ENCODE peak calls at places on chromosomes 4 and X, in five cellular contexts. L is activated CD8-positive, alpha-beta T cell treated with anti-CD3 and anti-CD28 coated beads for 36 hours; Z is nephron progenitor cell; I is Calu3; T is hepatocyte. U is an unnamed sample.

GRCh38 chr4:81606166-81606565 is 134.5 kb upstream of the RASGEF1B start:
- DNase-seq in I (no peak), T (no peak), Z (no peak), L (no peak), U (no peak)

GRCh38 chr4:2332976-2333319 is 71.0 kb upstream of the MXD4 start:
- DNase-seq in T (peak), Z (no peak), L (no peak), I (no peak), U (no peak)

GRCh38 chr4:185839204-185839712 is 27.3 kb upstream of the SORBS2 start:
- DNase-seq in Z (peak), T (peak), L (no peak), I (peak), U (no peak)

GRCh38 chr4:74038161-74039064 is at the start of gene CXCL3:
- DNase-seq in T (peak), I (peak), L (peak), Z (peak), U (peak)

GRCh38 chrX:83916525-83916924 is 55.6 kb downstream of the CYLC1 start:
- DNase-seq in L (peak), T (peak), Z (peak), I (no peak), U (peak)

GRCh38 chr4:152937535-152938236 is 1.6 kb downstream of the FHDC1 start:
- DNase-seq in I (peak), Z (peak), L (peak), T (peak), U (peak)

GRCh38 chr4:1711055-1711905 is 839 bp downstream of the SLBP start:
- DNase-seq in Z (no peak), L (peak), T (peak), I (no peak), U (peak)

GRCh38 chrX:148536961-148537360 is 36.5 kb downstream of the AFF2 start:
- DNase-seq in T (no peak), Z (no peak), I (no peak), L (no peak), U (no peak)

GRCh38 chr4:26220704-26221103 is 100.1 kb upstream of the RBPJ start:
- DNase-seq in T (no peak), Z (no peak), L (no peak), I (peak), U (no peak)

GRCh38 chr4:15771419-15772058 is 6.6 kb upstream of the CD38 start:
- DNase-seq in I (no peak), Z (no peak), L (peak), T (no peak), U (no peak)

GRCh38 chrX:153469811-153470410 is 465 bp downstream of the HAUS7 start:
- DNase-seq in I (peak), Z (peak), T (peak), L (peak), U (no peak)

GRCh38 chr4:147957446-147957845 is 225.6 kb downstream of the ARHGAP10 start:
- DNase-seq in Z (no peak), L (no peak), T (no peak), I (no peak), U (no peak)

GRCh38 chr4:147822128-147822527 is 90.2 kb downstream of the ARHGAP10 start:
- DNase-seq in I (peak), L (no peak), Z (no peak), T (peak), U (no peak)

GRCh38 chr4:288891-289290 is 16.4 kb downstream of the ZNF732 start:
- DNase-seq in T (no peak), L (no peak), Z (no peak), I (no peak), U (no peak)

GRCh38 chr4:13627185-13627605 is 330 bp downstream of the BOD1L1 start:
- DNase-seq in T (no peak), I (no peak), L (peak), Z (peak), U (no peak)

GRCh38 chr4:102757681-102758080 is 3.1 kb downstream of the MANBA start:
- DNase-seq in L (no peak), I (peak), T (peak), Z (no peak), U (no peak)

GRCh38 chr4:4574792-4575191 is 32.9 kb upstream of the STX18 start:
- DNase-seq in I (peak), Z (peak), L (peak), T (peak), U (no peak)

GRCh38 chr4:77175201-77175610 is 18.2 kb downstream of the CCNG2 start:
- DNase-seq in Z (no peak), L (no peak), T (no peak), I (no peak), U (no peak)

GRCh38 chrX:30781711-30782444 is 107.2 kb downstream of the TAB3 start:
- DNase-seq in T (no peak), L (no peak), I (no peak), Z (no peak), U (no peak)

GRCh38 chrX:72131317-72132294 is at the start of gene RTL5:
- DNase-seq in T (peak), I (peak), Z (peak), L (peak), U (peak)

GRCh38 chr4:109751852-109752251 is 22.0 kb upstream of the PLA2G12A start:
- DNase-seq in I (no peak), T (no peak), Z (no peak), L (no peak), U (no peak)

GRCh38 chr4:123777297-123777859 is 380.8 kb downstream of the SPRY1 start:
- DNase-seq in I (no peak), Z (no peak), L (no peak), T (no peak), U (no peak)

GRCh38 chr4:146495277-146495676 is 26.5 kb downstream of the SLC10A7 start:
- DNase-seq in I (no peak), L (no peak), Z (no peak), T (no peak), U (no peak)

GRCh38 chrX:91434351-91435168 is at the start of gene PABPC5:
- DNase-seq in Z (peak), L (no peak), I (no peak), T (peak), U (no peak)

GRCh38 chr4:47490550-47490949 is 5.5 kb downstream of the ATP10D start:
- DNase-seq in L (peak), T (peak), I (no peak), Z (no peak), U (no peak)

GRCh38 chr4:101271516-101271915 is 75.8 kb downstream of the PPP3CA start:
- DNase-seq in Z (no peak), L (no peak), I (no peak), T (no peak), U (no peak)

GRCh38 chr4:8780086-8780485 is 91.6 kb downstream of the HMX1 start:
- DNase-seq in L (no peak), I (no peak), T (no peak), Z (no peak), U (no peak)

GRCh38 chr4:67101612-67102011 is 443.7 kb downstream of the CENPC start:
- DNase-seq in T (no peak), Z (no peak), L (no peak), I (no peak), U (no peak)

GRCh38 chrX:23035493-23035892 is 35.7 kb downstream of the DDX53 start:
- DNase-seq in Z (no peak), I (no peak), T (no peak), L (no peak), U (no peak)

GRCh38 chr4:115233600-115233999 is 120.2 kb upstream of the NDST4 start:
- DNase-seq in T (no peak), I (no peak), L (no peak), Z (no peak), U (no peak)

GRCh38 chr4:38818441-38818976 is 13.9 kb upstream of the TLR1 start:
- DNase-seq in T (peak), L (no peak), Z (no peak), I (peak), U (peak)

GRCh38 chrX:41481264-41482109 is 34.3 kb downstream of the NYX start:
- DNase-seq in L (peak), Z (no peak), I (no peak), T (no peak), U (peak)

GRCh38 chr4:186688150-186688943 is 35.3 kb downstream of the FAT1 start:
- DNase-seq in T (no peak), L (no peak), I (no peak), Z (no peak), U (no peak)

GRCh38 chrX:152445926-152446325 is 5.2 kb downstream of the GABRA3 start:
- DNase-seq in Z (no peak), T (no peak), L (no peak), I (no peak), U (no peak)

DNA sequence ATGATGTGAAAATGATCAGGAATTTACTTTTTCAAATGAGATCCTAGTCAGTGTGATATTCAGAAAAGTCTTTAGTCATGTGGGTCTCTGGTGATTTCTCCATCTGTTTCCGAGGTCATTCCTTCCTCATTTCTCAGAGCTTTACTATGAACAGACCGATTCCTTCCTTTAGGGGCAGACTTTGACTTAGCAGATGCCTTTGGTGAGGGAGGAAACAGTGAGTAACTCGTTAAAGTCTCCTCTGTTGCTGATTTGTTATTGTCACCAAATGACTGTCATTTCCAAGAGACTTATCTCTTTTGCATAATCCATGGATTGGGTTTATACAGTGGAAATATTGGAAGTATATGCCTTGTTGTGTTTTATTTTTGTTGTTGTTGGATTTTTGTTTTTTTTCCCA is 76.2 kb upstream of the CD99 start:
- DNase-seq in I (no peak), Z (no peak), L (no peak), T (peak), U (no peak)
- TF ChIP-seq CTCF in I (no peak), Z (peak), L (no peak), T (peak), U (no peak)

GRCh38 chr4:80322716-80323115 is 12.8 kb upstream of the CFAP299 start:
- DNase-seq in Z (no peak), L (peak), I (peak), T (peak), U (no peak)
- TF ChIP-seq CTCF in Z (no peak), L (no peak), I (no peak), T (peak), U (no peak)

DNA sequence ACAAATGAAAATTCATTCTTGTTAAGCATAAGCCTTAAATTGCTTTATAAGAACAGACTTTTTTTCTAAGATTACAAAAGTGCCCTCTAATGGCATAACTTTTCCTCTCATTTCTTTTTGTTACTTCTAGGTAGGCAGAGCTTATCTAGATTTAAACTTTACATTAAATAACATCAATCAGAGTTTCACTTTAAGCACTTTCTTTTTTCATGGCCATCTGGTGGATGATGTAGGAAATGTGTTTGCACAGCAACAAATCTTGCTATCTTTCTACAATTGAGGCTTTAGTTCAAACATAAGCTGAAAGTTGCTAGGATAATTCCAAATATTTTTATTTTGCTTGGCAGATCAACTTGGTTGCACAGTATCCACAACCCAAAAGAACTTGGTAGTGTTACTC is 22.1 kb downstream of the NDNF start:
- DNase-seq in I (no peak), T (peak), L (no peak), Z (no peak), U (no peak)
- TF ChIP-seq CTCF in I (no peak), T (peak), L (no peak), Z (peak), U (no peak)

GRCh38 chr4:5974321-5974720 is 43.9 kb downstream of the C4orf50 start:
- DNase-seq in I (no peak), T (no peak), Z (no peak), L (no peak), U (no peak)

GRCh38 chr4:5973486-5974220 is 44.6 kb downstream of the C4orf50 start:
- DNase-seq in T (no peak), L (no peak), Z (no peak), I (no peak), U (no peak)

GRCh38 chr4:5973033-5973432 is 45.2 kb downstream of the C4orf50 start:
- DNase-seq in I (no peak), L (no peak), Z (no peak), T (no peak), U (no peak)

GRCh38 chr4:5971077-5971447 is 47.2 kb downstream of the C4orf50 start:
- DNase-seq in L (no peak), Z (no peak), T (no peak), I (no peak), U (no peak)

DNA sequence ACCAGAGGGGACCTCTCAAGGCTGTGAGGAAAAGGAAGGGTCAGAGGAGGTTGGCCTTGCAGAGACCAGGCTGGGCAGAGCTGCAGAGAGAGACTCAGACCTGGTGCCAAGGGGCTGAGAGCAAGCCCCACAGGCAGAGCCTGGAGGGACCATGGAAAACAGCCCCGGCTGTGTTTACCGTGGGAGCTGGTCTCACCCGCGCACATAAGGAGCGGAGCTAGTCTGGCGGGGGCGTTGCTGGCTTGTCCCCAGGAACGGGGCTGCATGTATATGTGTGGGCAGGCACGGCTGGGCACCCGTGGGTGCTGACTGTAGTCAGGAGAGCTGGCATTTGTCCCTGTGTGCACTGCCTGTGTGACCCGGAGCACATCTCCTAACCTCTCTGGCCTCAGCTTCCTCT is 45.7 kb downstream of the C4orf50 start:
- DNase-seq in T (no peak), L (no peak), Z (no peak), I (no peak), U (no peak)
- TF ChIP-seq CTCF in T (no peak), L (no peak), Z (no peak), I (no peak), U (no peak)

GRCh38 chrX:140697618-140698017 is 11.9 kb upstream of the LINC00632 start:
- DNase-seq in L (no peak), Z (no peak), T (no peak), I (no peak), U (no peak)

GRCh38 chrX:140701480-140701879 is 8.1 kb upstream of the LINC00632 start:
- DNase-seq in Z (no peak), T (peak), L (peak), I (no peak), U (no peak)
- TF ChIP-seq CTCF in Z (peak), T (peak), L (peak), I (no peak), U (peak)

GRCh38 chrX:85627363-85627762 is 247.9 kb upstream of the POF1B start:
- DNase-seq in I (no peak), Z (no peak), T (no peak), L (no peak), U (no peak)
- TF ChIP-seq CTCF in I (no peak), Z (peak), T (peak), L (no peak), U (peak)

DNA sequence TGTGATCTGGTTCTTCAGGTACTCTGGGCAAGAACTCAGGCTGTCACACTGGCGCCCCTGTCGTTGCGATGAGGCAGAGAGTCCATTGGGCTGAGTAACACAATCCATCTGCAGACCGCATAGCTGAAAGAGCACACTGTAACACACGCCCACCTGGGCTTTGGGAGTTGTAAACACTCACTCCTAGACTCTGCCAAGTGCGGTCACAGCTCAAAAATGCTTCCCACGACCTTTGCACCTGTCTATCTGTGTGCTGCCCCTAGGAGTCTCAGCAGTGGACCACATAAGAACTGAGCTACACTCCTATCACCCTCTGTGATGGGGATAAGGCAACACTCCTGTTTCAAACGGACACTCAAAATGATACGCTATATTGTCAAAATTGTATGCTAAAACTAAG is 2028.3 kb downstream of the PCDH7 start:
- DNase-seq in Z (no peak), I (no peak), T (peak), L (no peak), U (no peak)
- TF ChIP-seq CTCF in Z (no peak), I (no peak), T (no peak), L (no peak), U (no peak)

DNA sequence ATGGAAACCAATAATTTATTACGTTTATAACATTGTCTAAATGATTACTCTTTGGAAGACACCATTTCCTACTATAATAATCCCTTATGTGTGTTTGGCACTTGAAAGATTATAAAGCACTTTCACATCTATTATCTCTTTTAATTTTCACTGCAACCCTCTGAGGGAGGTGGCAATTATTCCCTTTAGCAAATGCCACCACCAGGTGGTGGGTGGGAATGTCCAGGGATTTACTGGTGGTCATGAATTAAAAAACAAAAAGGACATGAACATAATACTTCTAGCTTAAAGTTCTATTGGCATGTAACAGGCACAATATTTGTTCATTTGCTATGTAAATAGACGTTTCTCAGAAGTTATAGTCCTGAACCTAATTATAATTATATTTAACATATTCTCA is 1.2 kb upstream of the MGARP start:
- DNase-seq in L (no peak), Z (no peak), T (no peak), I (peak), U (no peak)
- TF ChIP-seq CTCF in L (no peak), Z (peak), T (no peak), I (no peak), U (no peak)

GRCh38 chr4:7392438-7393374 is 42.0 kb downstream of the PSAPL1 start:
- DNase-seq in L (no peak), Z (peak), I (no peak), T (no peak), U (no peak)
- TF ChIP-seq CTCF in L (no peak), Z (no peak), I (no peak), T (no peak), U (no peak)

GRCh38 chr4:155403886-155404285 is 27.1 kb upstream of the MAP9 start:
- DNase-seq in I (no peak), L (no peak), Z (no peak), T (peak), U (no peak)
- TF ChIP-seq CTCF in I (peak), L (no peak), Z (no peak), T (peak), U (no peak)